ENCODE peak calls at places on chromosomes 1 and 21, in eight cellular contexts. P is neural progenitor cell, K is HFF-Myc, V is neural crest cell, A is MM.1S, Q is prostate gland, L is fibroblast of villous mesenchyme, Y is upper lobe of right lung. W is an unnamed sample.

GRCh38 chr21:33561373-33561772 is 18.5 kb downstream of the SON start:
- DNase-seq in P (no peak), K (no peak), V (no peak), A (no peak), Q (no peak), L (no peak), Y (no peak), W (no peak)

GRCh38 chr1:6424619-6425593 is at the start of gene ESPN:
- DNase-seq in P (peak), K (no peak), V (no peak), A (no peak), Q (no peak), L (no peak), Y (no peak), W (no peak)

GRCh38 chr1:228540161-228540917 is 53.2 kb downstream of the RNF187 start:
- DNase-seq in P (no peak), K (no peak), V (no peak), A (no peak), Q (no peak), L (no peak), Y (peak), W (no peak)

GRCh38 chr1:169364948-169365347 is 2.6 kb downstream of the NME7 start:
- DNase-seq in P (no peak), K (no peak), V (no peak), A (no peak), Q (no peak), L (no peak), Y (no peak), W (no peak)

GRCh38 chr1:2347907-2348306 is 43.4 kb downstream of the MORN1 start:
- DNase-seq in P (no peak), K (no peak), V (no peak), A (no peak), Q (no peak), L (no peak), Y (no peak), W (no peak)

GRCh38 chr1:46399307-46399706 is 5.2 kb downstream of the FAAH start:
- DNase-seq in P (no peak), K (no peak), V (no peak), A (peak), Q (no peak), L (no peak), Y (no peak), W (no peak)

GRCh38 chr1:47222476-47222875 is 9.5 kb downstream of the TAL1 start:
- DNase-seq in P (no peak), K (no peak), V (no peak), A (no peak), Q (no peak), L (no peak), Y (no peak), W (no peak)

GRCh38 chr1:53896673-53897229 is 2.8 kb downstream of the DIO1 start:
- DNase-seq in P (no peak), K (peak), V (no peak), A (no peak), Q (peak), L (peak), Y (no peak), W (peak)

GRCh38 chr1:200919386-200919785 is 24.7 kb downstream of the INAVA start:
- DNase-seq in P (no peak), K (no peak), V (no peak), A (no peak), Q (no peak), L (no peak), Y (no peak), W (no peak)

GRCh38 chr1:162391790-162392563 is 10.4 kb downstream of the C1orf226 start:
- DNase-seq in P (peak), K (no peak), V (no peak), A (peak), Q (peak), L (peak), Y (no peak), W (peak)

GRCh38 chr1:197663178-197663953 is 111.9 kb downstream of the DENND1B start:
- DNase-seq in P (no peak), K (no peak), V (no peak), A (no peak), Q (no peak), L (peak), Y (no peak), W (no peak)

GRCh38 chr1:28751315-28752056 is 14.7 kb downstream of the YTHDF2 start:
- DNase-seq in P (no peak), K (no peak), V (no peak), A (no peak), Q (no peak), L (peak), Y (no peak), W (peak)

GRCh38 chr1:37946703-37947360 is at the start of gene INPP5B:
- DNase-seq in P (peak), K (peak), V (peak), A (peak), Q (peak), L (peak), Y (peak), W (peak)

GRCh38 chr1:193513032-193513431 is 326.6 kb upstream of the B3GALT2 start:
- DNase-seq in P (no peak), K (no peak), V (no peak), A (no peak), Q (no peak), L (no peak), Y (no peak), W (no peak)

GRCh38 chr1:106817626-106818025 is 238.8 kb upstream of the PRMT6 start:
- DNase-seq in P (no peak), K (no peak), V (no peak), A (no peak), Q (no peak), L (no peak), Y (no peak), W (no peak)

GRCh38 chr1:230824571-230825060 is 43.7 kb downstream of the C1orf198 start:
- DNase-seq in P (no peak), K (no peak), V (no peak), A (no peak), Q (no peak), L (no peak), Y (no peak), W (peak)

GRCh38 chr1:19028110-19028509 is 71.6 kb upstream of the IFFO2 start:
- DNase-seq in P (no peak), K (no peak), V (no peak), A (no peak), Q (no peak), L (no peak), Y (no peak), W (no peak)

GRCh38 chr1:151847867-151848596 is 5.5 kb downstream of the THEM5 start:
- DNase-seq in P (no peak), K (no peak), V (no peak), A (no peak), Q (no peak), L (no peak), Y (no peak), W (no peak)

GRCh38 chr1:24673336-24673735 is 30.2 kb downstream of the SRRM1 start:
- DNase-seq in P (no peak), K (no peak), V (no peak), A (no peak), Q (no peak), L (no peak), Y (no peak), W (peak)

GRCh38 chr21:20698585-20698984 is 299.6 kb upstream of the NCAM2 start:
- DNase-seq in P (no peak), K (no peak), V (no peak), A (no peak), Q (no peak), L (no peak), Y (no peak), W (no peak)

GRCh38 chr1:31064115-31064514 is 1.4 kb downstream of the PUM1 start:
- DNase-seq in P (peak), K (no peak), V (no peak), A (no peak), Q (no peak), L (peak), Y (no peak), W (no peak)

GRCh38 chr21:29726061-29726460 is 213.7 kb downstream of the GRIK1 start:
- DNase-seq in P (no peak), K (no peak), V (no peak), A (no peak), Q (no peak), L (no peak), Y (no peak), W (no peak)

GRCh38 chr21:38951095-38951745 is 145.5 kb downstream of the ETS2 start:
- DNase-seq in P (no peak), K (no peak), V (no peak), A (no peak), Q (no peak), L (no peak), Y (no peak), W (no peak)

GRCh38 chr21:39822042-39822441 is 45.2 kb upstream of the PCP4 start:
- DNase-seq in P (no peak), K (no peak), V (no peak), A (no peak), Q (no peak), L (no peak), Y (no peak), W (no peak)

GRCh38 chr1:17251699-17252376 is 2.9 kb downstream of the PADI3 start:
- DNase-seq in P (no peak), K (peak), V (no peak), A (no peak), Q (no peak), L (no peak), Y (no peak), W (peak)

GRCh38 chr1:157407917-157408525 is 144.3 kb downstream of the FCRL5 start:
- DNase-seq in P (no peak), K (no peak), V (no peak), A (no peak), Q (no peak), L (no peak), Y (no peak), W (no peak)

GRCh38 chr1:11847667-11848445 is at the start of gene NPPA:
- DNase-seq in P (no peak), K (peak), V (no peak), A (no peak), Q (no peak), L (no peak), Y (no peak), W (peak)

GRCh38 chr1:244918422-244919319 is 54.3 kb upstream of the HNRNPU start:
- DNase-seq in P (peak), K (no peak), V (peak), A (peak), Q (peak), L (peak), Y (peak), W (peak)
- TF ChIP-seq CTCF in P (no peak), K (no peak), V (no peak), A (no peak), Q (no peak), L (peak), Y (peak), W (no peak)

DNA sequence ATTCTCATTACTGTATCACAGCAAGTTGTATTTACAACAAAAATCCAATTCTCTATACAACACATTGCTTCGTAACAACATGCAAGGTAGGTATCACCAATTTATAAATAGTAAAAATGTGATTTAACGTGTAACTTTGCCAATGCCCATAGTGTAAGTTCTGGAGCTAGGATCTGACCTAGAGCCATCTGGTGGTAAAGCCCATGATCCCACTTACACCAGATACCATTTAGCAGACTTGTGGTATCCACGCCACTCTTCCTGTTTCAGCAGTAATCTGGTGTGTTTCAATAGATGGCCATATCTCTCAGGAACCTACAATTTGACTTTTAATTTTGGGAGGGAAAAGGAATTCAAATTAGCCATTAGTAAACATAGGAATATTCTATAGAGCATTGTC is 10.2 kb downstream of the SETSIP start:
- DNase-seq in P (no peak), K (no peak), V (no peak), A (no peak), Q (no peak), L (peak), Y (no peak), W (no peak)
- TF ChIP-seq CTCF in P (peak), K (peak), V (no peak), A (no peak), Q (no peak), L (peak), Y (no peak), W (no peak)

DNA sequence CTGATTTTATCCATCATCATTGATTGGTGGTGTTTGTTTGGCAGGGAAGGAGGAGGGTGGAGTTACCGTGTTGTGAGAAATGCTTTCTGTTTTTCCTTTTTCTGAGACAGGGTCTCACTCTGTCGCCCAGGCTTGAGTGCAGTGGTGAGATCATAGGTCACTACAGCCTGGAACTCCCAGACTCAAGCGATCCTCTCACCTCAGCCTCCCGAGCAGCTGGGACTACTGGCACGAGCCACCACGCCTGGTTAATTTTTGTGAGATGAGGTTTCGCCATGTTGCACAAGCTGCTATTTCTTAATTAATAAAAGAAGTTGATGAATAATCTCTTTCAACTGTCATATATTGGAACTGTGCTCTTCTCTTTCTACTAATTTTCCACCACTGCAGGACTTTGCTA is 44.3 kb downstream of the HUNK start:
- DNase-seq in P (no peak), K (no peak), V (no peak), A (no peak), Q (no peak), L (no peak), Y (no peak), W (no peak)
- TF ChIP-seq CTCF in P (no peak), K (no peak), V (no peak), A (no peak), Q (no peak), L (no peak), Y (no peak), W (no peak)

DNA sequence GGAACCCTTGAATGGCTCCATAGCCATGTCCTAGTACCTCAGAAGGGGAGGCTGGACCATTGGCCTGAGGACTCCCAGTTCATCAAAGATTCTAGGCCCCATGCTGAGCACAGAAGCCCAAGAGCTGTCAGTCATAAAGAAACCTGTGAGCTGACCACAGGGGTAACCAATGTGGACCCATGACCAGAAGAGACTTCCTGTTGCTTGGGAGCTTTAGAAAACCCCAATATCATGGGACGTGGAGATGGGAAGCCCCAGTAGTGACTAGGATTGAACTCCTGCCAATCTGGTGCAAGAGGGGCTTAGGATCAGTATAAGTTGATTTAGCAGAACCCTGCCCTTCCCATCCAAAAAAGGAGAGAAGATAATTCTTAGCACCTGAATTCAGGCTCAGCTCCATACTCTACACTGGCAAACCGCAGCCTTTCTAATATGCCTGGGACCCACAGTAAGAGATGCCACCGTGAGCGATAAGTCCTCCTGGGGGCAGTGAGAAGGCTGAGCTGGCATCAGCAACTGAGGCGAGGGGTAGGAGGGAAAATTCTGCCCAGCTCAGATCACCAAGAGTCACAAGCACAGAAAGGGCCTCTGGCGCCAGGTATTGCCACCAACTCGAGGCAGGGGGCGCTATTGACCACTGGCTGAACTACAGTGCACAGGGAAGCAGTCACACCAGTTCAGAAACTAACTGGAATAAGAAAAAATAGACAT is 108.9 kb downstream of the CAPN8 start:
- DNase-seq in P (peak), K (no peak), V (peak), A (peak), Q (no peak), L (peak), Y (peak), W (peak)
- TF ChIP-seq CTCF in P (peak), K (peak), V (peak), A (peak), Q (no peak), L (peak), Y (peak), W (peak)

DNA sequence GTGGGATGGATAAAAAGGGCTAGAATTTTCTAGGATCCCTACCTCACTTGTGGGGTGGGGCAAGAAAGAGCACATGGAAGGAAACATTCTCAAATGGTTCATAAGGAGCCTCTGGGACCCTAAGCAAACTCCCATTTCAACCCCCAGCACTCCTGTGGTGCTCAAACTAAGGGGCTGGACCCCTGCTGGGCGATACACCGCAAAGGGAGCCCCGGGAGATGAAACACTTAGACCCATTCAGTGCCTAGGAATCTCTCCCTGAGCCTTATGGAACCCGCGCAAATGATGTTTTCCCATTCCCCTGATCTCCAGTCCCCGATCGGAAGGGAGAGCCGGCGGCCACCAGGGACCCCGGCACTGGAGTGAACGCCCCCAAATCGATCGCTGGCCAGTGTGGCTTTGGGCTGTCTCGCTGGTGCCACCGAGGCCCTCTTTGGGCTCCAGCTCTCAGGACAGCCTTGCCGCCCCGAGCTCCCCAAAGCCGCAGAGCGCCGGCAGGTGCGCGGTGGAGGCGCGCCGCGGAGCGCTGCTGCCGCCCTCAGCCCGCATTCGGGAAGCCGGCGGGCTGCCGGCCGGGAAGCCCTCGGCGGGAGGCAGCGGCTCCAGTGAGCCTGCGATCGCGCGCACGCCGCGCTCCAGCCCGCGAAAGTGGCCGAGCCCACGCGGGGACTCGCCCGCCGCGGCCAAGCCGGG is 1.2 kb downstream of the PLXNA2 start:
- DNase-seq in P (peak), K (no peak), V (no peak), A (peak), Q (no peak), L (peak), Y (peak), W (no peak)
- TF ChIP-seq CTCF in P (peak), K (no peak), V (peak), A (peak), Q (no peak), L (peak), Y (no peak), W (peak)

DNA sequence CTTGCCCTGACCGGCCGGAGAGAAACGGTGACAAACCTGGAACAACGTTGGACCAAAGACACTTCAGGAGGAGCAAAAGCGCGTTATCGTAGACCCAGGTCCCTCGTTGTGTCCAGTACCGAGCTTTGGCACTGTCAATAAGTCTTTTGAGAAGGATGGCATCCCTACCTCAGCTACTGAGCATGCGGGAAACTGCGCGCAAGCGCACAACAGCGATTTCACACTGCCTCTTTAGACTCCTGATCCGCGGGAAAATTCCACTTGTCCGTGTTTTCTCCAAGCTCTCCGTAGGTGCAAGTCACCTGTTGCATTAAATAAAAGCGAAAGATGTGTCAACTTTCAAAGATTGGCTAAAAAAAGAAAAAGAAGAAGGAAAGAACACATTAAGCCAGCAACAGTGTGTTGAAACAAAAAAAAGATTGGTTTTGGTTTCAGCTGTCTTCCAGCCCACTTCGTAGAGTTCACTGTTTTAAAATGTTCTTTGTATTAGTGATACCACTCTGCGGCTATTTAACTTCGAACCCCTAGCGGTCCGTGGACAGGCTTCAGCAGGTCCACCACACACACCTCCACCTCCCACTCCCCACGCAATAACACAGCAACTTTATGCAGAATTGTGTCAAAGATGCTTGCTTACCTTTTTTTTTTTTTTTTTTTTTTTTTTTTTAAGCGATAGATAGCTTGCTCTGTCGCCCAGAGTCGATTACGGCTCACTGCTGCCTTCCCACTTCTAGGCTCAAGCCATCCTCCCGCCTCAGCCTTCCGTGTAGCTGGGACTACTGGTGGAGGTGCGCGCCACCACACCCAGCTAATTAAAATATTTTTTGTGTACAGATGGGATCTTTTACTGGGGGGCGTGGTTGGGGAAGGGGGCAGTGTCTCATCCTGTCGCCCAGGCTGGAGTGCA is at the start of gene BPNT1:
- DNase-seq in P (peak), K (peak), V (peak), A (peak), Q (peak), L (peak), Y (peak), W (peak)
- TF ChIP-seq CTCF in P (no peak), K (no peak), V (peak), A (peak), Q (no peak), L (no peak), Y (no peak), W (no peak)

GRCh38 chr1:236348071-236348470 is 46.0 kb upstream of the EDARADD start:
- DNase-seq in P (no peak), K (no peak), V (no peak), A (no peak), Q (no peak), L (no peak), Y (no peak), W (no peak)

GRCh38 chr1:236343246-236343862 is 50.7 kb upstream of the EDARADD start:
- DNase-seq in P (no peak), K (no peak), V (no peak), A (no peak), Q (no peak), L (no peak), Y (no peak), W (no peak)

GRCh38 chr1:236341298-236341697 is 52.8 kb upstream of the EDARADD start:
- DNase-seq in P (no peak), K (no peak), V (no peak), A (no peak), Q (no peak), L (no peak), Y (no peak), W (no peak)

GRCh38 chr1:236342403-236343245 is 51.5 kb upstream of the EDARADD start:
- DNase-seq in P (no peak), K (no peak), V (no peak), A (no peak), Q (no peak), L (peak), Y (no peak), W (no peak)

GRCh38 chr1:236345728-236346127 is 48.4 kb upstream of the EDARADD start:
- DNase-seq in P (peak), K (no peak), V (no peak), A (no peak), Q (no peak), L (peak), Y (no peak), W (no peak)
- TF ChIP-seq CTCF in P (peak), K (peak), V (peak), A (no peak), Q (no peak), L (peak), Y (no peak), W (no peak)